ENCODE peak calls at places on chromosomes 6 and 20, in ten cellular contexts. P is ELR, T is hypothalamus, S is hippocampal formation, U is fibroblast of pulmonary artery, E is NCI-H2171 treated with DMSO at 0.1 percent for 48 hours, Z is activated T-cell treated with anti-CD3 and anti-CD28 coated beads for 24 hours, G is NCI-H1092, X is AG20443, H is adrenal gland. I is an unnamed sample.

GRCh38 chr20:48621256-48622078 is 206.3 kb downstream of the PREX1 start:
- DNase-seq in P (peak), T (no peak), S (no peak), U (no peak), E (no peak), Z (no peak), G (no peak), X (peak), H (no peak), I (no peak)

GRCh38 chr6:5068153-5068751 is 16.9 kb upstream of the PPP1R3G start:
- DNase-seq in P (no peak), T (no peak), S (no peak), U (no peak), E (no peak), Z (no peak), G (no peak), X (no peak), H (no peak), I (no peak)

GRCh38 chr6:165889636-165890403 is 226.8 kb upstream of the PDE10A start:
- DNase-seq in P (peak), T (no peak), S (no peak), U (peak), E (no peak), Z (no peak), G (peak), X (peak), H (peak), I (no peak)

GRCh38 chr6:137258170-137258569 is 39.0 kb upstream of the IFNGR1 start:
- DNase-seq in P (no peak), T (no peak), S (no peak), U (peak), E (no peak), Z (no peak), G (no peak), X (no peak), H (no peak), I (no peak)

GRCh38 chr6:105428342-105428957 is 25.6 kb upstream of the PREP start:
- DNase-seq in P (peak), T (no peak), S (no peak), U (peak), E (no peak), Z (no peak), G (no peak), X (peak), H (no peak), I (no peak)

GRCh38 chr6:37150314-37150713 is 19.6 kb upstream of the PIM1 start:
- DNase-seq in P (no peak), T (no peak), S (no peak), U (no peak), E (no peak), Z (no peak), G (no peak), X (no peak), H (no peak), I (no peak)

GRCh38 chr6:111061493-111061892 is 25.8 kb upstream of the SLC16A10 start:
- DNase-seq in P (peak), T (no peak), S (no peak), U (no peak), E (no peak), Z (no peak), G (no peak), X (no peak), H (no peak), I (no peak)

GRCh38 chr6:111918825-111919224 is 45.6 kb upstream of the FYN start:
- DNase-seq in P (peak), T (no peak), S (no peak), U (peak), E (no peak), Z (no peak), G (no peak), X (peak), H (no peak), I (no peak)

GRCh38 chr20:33789109-33789857 is 21.9 kb upstream of the CHMP4B start:
- DNase-seq in P (peak), T (no peak), S (no peak), U (peak), E (no peak), Z (no peak), G (no peak), X (peak), H (peak), I (no peak)

GRCh38 chr20:22561965-22562581 is 22.3 kb downstream of the FOXA2 start:
- DNase-seq in P (no peak), T (no peak), S (no peak), U (no peak), E (no peak), Z (no peak), G (no peak), X (no peak), H (no peak), I (no peak)

GRCh38 chr6:120852293-120852849 is 481.9 kb downstream of the TBC1D32 start:
- DNase-seq in P (no peak), T (no peak), S (no peak), U (no peak), E (no peak), Z (no peak), G (no peak), X (no peak), H (no peak), I (no peak)

GRCh38 chr20:40416274-40416673 is 272.8 kb downstream of the MAFB start:
- DNase-seq in P (peak), T (no peak), S (no peak), U (no peak), E (no peak), Z (no peak), G (no peak), X (no peak), H (no peak), I (no peak)

GRCh38 chr6:30543824-30544223 is 12.5 kb downstream of the GNL1 start:
- DNase-seq in P (no peak), T (no peak), S (no peak), U (no peak), E (no peak), Z (no peak), G (no peak), X (no peak), H (no peak), I (no peak)

GRCh38 chr6:3892613-3893012 is 43.4 kb downstream of the FAM50B start:
- DNase-seq in P (no peak), T (no peak), S (no peak), U (no peak), E (no peak), Z (no peak), G (no peak), X (no peak), H (no peak), I (no peak)

GRCh38 chr6:111522393-111523020 is 39.5 kb upstream of the REV3L start:
- DNase-seq in P (no peak), T (no peak), S (no peak), U (no peak), E (no peak), Z (no peak), G (no peak), X (no peak), H (no peak), I (no peak)

GRCh38 chr6:34709386-34709785 is 12.8 kb upstream of the ILRUN start:
- DNase-seq in P (no peak), T (peak), S (peak), U (peak), E (peak), Z (no peak), G (peak), X (peak), H (peak), I (no peak)

GRCh38 chr6:100379386-100379785 is 85.3 kb downstream of the SIM1 start:
- DNase-seq in P (no peak), T (no peak), S (no peak), U (peak), E (no peak), Z (no peak), G (no peak), X (no peak), H (no peak), I (no peak)

GRCh38 chr6:112221561-112221960 is 32.8 kb downstream of the LAMA4 start:
- DNase-seq in P (no peak), T (no peak), S (no peak), U (no peak), E (no peak), Z (no peak), G (no peak), X (no peak), H (no peak), I (no peak)

GRCh38 chr20:9388160-9388825 is 126.1 kb upstream of the LAMP5 start:
- DNase-seq in P (no peak), T (no peak), S (no peak), U (no peak), E (no peak), Z (no peak), G (no peak), X (no peak), H (no peak), I (no peak)

GRCh38 chr20:20695250-20695816 is 17.1 kb downstream of the RALGAPA2 start:
- DNase-seq in P (no peak), T (no peak), S (no peak), U (no peak), E (no peak), Z (no peak), G (no peak), X (no peak), H (no peak), I (no peak)

GRCh38 chr6:36443498-36443844 is 671 bp downstream of the KCTD20 start:
- DNase-seq in P (peak), T (no peak), S (no peak), U (no peak), E (no peak), Z (no peak), G (no peak), X (no peak), H (no peak), I (peak)

GRCh38 chr6:56245903-56246351 is 1.5 kb downstream of the COL21A1 start:
- DNase-seq in P (no peak), T (no peak), S (no peak), U (peak), E (no peak), Z (no peak), G (no peak), X (no peak), H (no peak), I (no peak)

GRCh38 chr20:46058656-46059281 is 29.8 kb downstream of the SLC12A5 start:
- DNase-seq in P (no peak), T (no peak), S (no peak), U (no peak), E (no peak), Z (no peak), G (no peak), X (peak), H (peak), I (no peak)

GRCh38 chr20:52031574-52032303 is 159.8 kb downstream of the ZFP64 start:
- DNase-seq in P (peak), T (no peak), S (no peak), U (peak), E (no peak), Z (no peak), G (no peak), X (peak), H (no peak), I (no peak)

GRCh38 chr20:52193886-52194545 is 2.4 kb upstream of the ZFP64 start:
- DNase-seq in P (no peak), T (no peak), S (no peak), U (no peak), E (no peak), Z (no peak), G (no peak), X (no peak), H (no peak), I (no peak)

GRCh38 chr20:34703573-34704176 is 469 bp upstream of the TP53INP2 start:
- DNase-seq in P (peak), T (no peak), S (no peak), U (peak), E (peak), Z (no peak), G (no peak), X (no peak), H (no peak), I (peak)

GRCh38 chr6:126066068-126067048 is 80.0 kb downstream of the TRMT11 start:
- DNase-seq in P (peak), T (no peak), S (no peak), U (peak), E (no peak), Z (no peak), G (no peak), X (no peak), H (no peak), I (no peak)

GRCh38 chr20:47216819-47217410 is 139.6 kb downstream of the ZMYND8 start:
- DNase-seq in P (no peak), T (no peak), S (no peak), U (no peak), E (peak), Z (no peak), G (no peak), X (no peak), H (no peak), I (no peak)

GRCh38 chr20:47319517-47320252 is 36.8 kb downstream of the ZMYND8 start:
- DNase-seq in P (peak), T (peak), S (peak), U (peak), E (no peak), Z (no peak), G (peak), X (peak), H (no peak), I (peak)

GRCh38 chr6:41640436-41640835 is 2.2 kb downstream of the MDFI start:
- DNase-seq in P (no peak), T (no peak), S (no peak), U (no peak), E (no peak), Z (no peak), G (no peak), X (no peak), H (no peak), I (no peak)

GRCh38 chr6:35723587-35723986 is 13.2 kb upstream of the ARMC12 start:
- DNase-seq in P (no peak), T (no peak), S (no peak), U (no peak), E (no peak), Z (no peak), G (no peak), X (no peak), H (no peak), I (no peak)

GRCh38 chr20:41697861-41698559 is 79.8 kb upstream of the CHD6 start:
- DNase-seq in P (peak), T (no peak), S (no peak), U (peak), E (peak), Z (no peak), G (peak), X (peak), H (no peak), I (peak)

GRCh38 chr6:69392745-69393144 is 404.1 kb downstream of the LMBRD1 start:
- DNase-seq in P (no peak), T (no peak), S (no peak), U (no peak), E (no peak), Z (no peak), G (no peak), X (no peak), H (no peak), I (no peak)

GRCh38 chr6:87623248-87623647 is 33.3 kb downstream of the ORC3 start:
- DNase-seq in P (no peak), T (no peak), S (no peak), U (peak), E (no peak), Z (no peak), G (no peak), X (no peak), H (no peak), I (no peak)

GRCh38 chr20:25043499-25044260 is 14.3 kb downstream of the ACSS1 start:
- DNase-seq in P (no peak), T (no peak), S (no peak), U (no peak), E (no peak), Z (no peak), G (no peak), X (no peak), H (no peak), I (no peak)

GRCh38 chr6:138115877-138116660 is 8.8 kb upstream of the PERP start:
- DNase-seq in P (peak), T (peak), S (peak), U (peak), E (peak), Z (no peak), G (peak), X (peak), H (peak), I (peak)

GRCh38 chr6:112251170-112251945 is 3.0 kb downstream of the LAMA4 start:
- DNase-seq in P (peak), T (no peak), S (no peak), U (peak), E (no peak), Z (no peak), G (no peak), X (peak), H (no peak), I (no peak)

GRCh38 chr20:40771308-40771610 is 82.2 kb upstream of the MAFB start:
- DNase-seq in P (no peak), T (no peak), S (no peak), U (no peak), E (no peak), Z (no peak), G (no peak), X (no peak), H (no peak), I (no peak)

GRCh38 chr6:125748534-125749111 is 809 bp upstream of the HEY2 start:
- DNase-seq in P (peak), T (no peak), S (no peak), U (no peak), E (peak), Z (no peak), G (peak), X (peak), H (no peak), I (peak)